ENCODE peak calls at places on chromosomes 5 and 9, in six cellular contexts. Q, V, L, G, O and U are unnamed samples.

GRCh38 chr5:93078082-93079038 is 502.7 kb downstream of the NR2F1-AS1 start:
- DNase-seq in V (peak), Q (peak), L (peak), G (no peak), O (peak), U (peak)

GRCh38 chr5:121325930-121326329 is 525.8 kb upstream of the FTMT start:
- DNase-seq in G (no peak), O (no peak), V (no peak), L (no peak), Q (no peak), U (no peak)

GRCh38 chr5:151812757-151813309 is 41.1 kb downstream of the G3BP1 start:
- DNase-seq in V (peak), G (no peak), Q (no peak), O (no peak), L (no peak), U (no peak)

GRCh38 chr5:42250-42649 is 49.7 kb upstream of the PLEKHG4B start:
- DNase-seq in G (no peak), V (peak), L (no peak), O (no peak), Q (no peak), U (no peak)

GRCh38 chr5:153676821-153677220 is 186.4 kb downstream of the GRIA1 start:
- DNase-seq in G (no peak), O (no peak), Q (no peak), V (no peak), L (no peak), U (no peak)

GRCh38 chr5:35618791-35619190 is 1.1 kb downstream of the SPEF2 start:
- DNase-seq in G (no peak), L (no peak), Q (no peak), O (no peak), V (no peak), U (no peak)

GRCh38 chr5:143331956-143332355 is 71.5 kb downstream of the NR3C1 start:
- DNase-seq in G (no peak), Q (no peak), V (no peak), O (no peak), L (no peak), U (no peak)

GRCh38 chr9:96450613-96451544 is 910 bp downstream of the HABP4 start:
- DNase-seq in Q (peak), V (peak), L (no peak), G (peak), O (no peak), U (peak)

GRCh38 chr5:124342586-124342985 is 403.9 kb downstream of the ZNF608 start:
- DNase-seq in V (peak), Q (no peak), O (no peak), G (no peak), L (no peak), U (no peak)

GRCh38 chr9:135456436-135457104 is 23.0 kb upstream of the PPP1R26 start:
- DNase-seq in O (no peak), G (no peak), L (no peak), V (no peak), Q (no peak), U (no peak)

GRCh38 chr5:129591508-129592160 is 131.5 kb downstream of the ADAMTS19 start:
- DNase-seq in L (no peak), G (no peak), V (no peak), Q (no peak), O (no peak), U (no peak)

GRCh38 chr5:146109379-146109778 is 4.0 kb upstream of the PLAC8L1 start:
- DNase-seq in V (no peak), L (no peak), O (no peak), G (no peak), Q (no peak), U (no peak)

GRCh38 chr9:137753192-137753765 is 124.3 kb upstream of the CACNA1B start:
- DNase-seq in V (no peak), Q (no peak), L (no peak), G (no peak), O (no peak), U (no peak)

GRCh38 chr5:173454381-173454763 is 126.2 kb upstream of the STC2 start:
- DNase-seq in G (no peak), V (peak), L (no peak), O (no peak), Q (no peak), U (no peak)

GRCh38 chr5:10536931-10537579 is 26.8 kb upstream of the ANKRD33B start:
- DNase-seq in L (no peak), O (no peak), G (no peak), Q (no peak), V (no peak), U (peak)

GRCh38 chr5:164319161-164319560 is 813.7 kb downstream of the MAT2B start:
- DNase-seq in L (no peak), G (no peak), O (no peak), Q (no peak), V (no peak), U (no peak)

GRCh38 chr5:82405166-82405565 is 127.0 kb upstream of the RPS23 start:
- DNase-seq in V (peak), O (no peak), Q (no peak), G (no peak), L (no peak), U (no peak)

GRCh38 chr9:130343445-130343918 is 77.9 kb downstream of the HMCN2 start:
- DNase-seq in O (no peak), V (no peak), Q (no peak), L (no peak), G (no peak), U (peak)

GRCh38 chr5:40464461-40464860 is 215.3 kb upstream of the PTGER4 start:
- DNase-seq in O (no peak), G (no peak), V (peak), L (no peak), Q (no peak), U (no peak)

GRCh38 chr9:4442806-4443205 is 47.5 kb upstream of the SLC1A1 start:
- DNase-seq in V (no peak), G (no peak), L (no peak), Q (no peak), O (no peak), U (no peak)

GRCh38 chr5:13427859-13428557 is 516.5 kb downstream of the DNAH5 start:
- DNase-seq in V (no peak), O (no peak), G (no peak), Q (no peak), L (no peak), U (no peak)

GRCh38 chr5:115702025-115702424 is 76.2 kb upstream of the TMED7 start:
- DNase-seq in L (no peak), Q (no peak), V (no peak), G (no peak), O (no peak), U (no peak)

GRCh38 chr5:35884789-35885172 is 28.1 kb downstream of the IL7R start:
- DNase-seq in Q (no peak), O (no peak), L (no peak), G (no peak), V (no peak), U (no peak)

GRCh38 chr9:127874301-127875216 is 2.9 kb downstream of the AK1 start:
- DNase-seq in L (no peak), Q (peak), O (no peak), G (no peak), V (no peak), U (no peak)

GRCh38 chr5:160602744-160603143 is 181.1 kb downstream of the PTTG1 start:
- DNase-seq in Q (no peak), L (no peak), G (no peak), V (no peak), O (no peak), U (no peak)

GRCh38 chr5:130061746-130062145 is 157.5 kb downstream of the CHSY3 start:
- DNase-seq in L (no peak), Q (no peak), G (no peak), V (no peak), O (no peak), U (no peak)

GRCh38 chr9:78023003-78023741 is 8.4 kb downstream of the GNAQ start:
- DNase-seq in G (no peak), V (peak), Q (no peak), O (no peak), L (no peak), U (no peak)

GRCh38 chr9:112489039-112489546 is 2.5 kb downstream of the KIAA1958 start:
- DNase-seq in G (no peak), O (no peak), L (no peak), Q (no peak), V (no peak), U (no peak)

GRCh38 chr5:140556438-140556837 is 835 bp downstream of the SRA1 start:
- DNase-seq in G (no peak), L (no peak), V (peak), O (no peak), Q (no peak), U (no peak)

GRCh38 chr9:136662656-136663310 is at the start of gene EGFL7:
- DNase-seq in Q (peak), L (peak), G (no peak), V (no peak), O (peak), U (no peak)

GRCh38 chr9:91536211-91536691 is 112.6 kb upstream of the NFIL3 start:
- DNase-seq in V (peak), G (no peak), O (no peak), L (no peak), Q (no peak), U (no peak)

GRCh38 chr5:175573493-175574269 is 84.2 kb upstream of the HRH2 start:
- DNase-seq in L (no peak), G (no peak), O (no peak), V (no peak), Q (no peak), U (no peak)

GRCh38 chr5:125750538-125751186 is 672.5 kb upstream of the GRAMD2B start:
- DNase-seq in L (no peak), G (no peak), V (no peak), O (no peak), Q (no peak), U (no peak)

GRCh38 chr9:35712762-35713400 is 19.1 kb downstream of the TLN1 start:
- DNase-seq in V (no peak), O (no peak), L (no peak), G (no peak), Q (no peak), U (peak)

GRCh38 chr5:1884638-1885475 is 2.1 kb upstream of the IRX4 start:
- DNase-seq in L (no peak), G (no peak), V (no peak), O (no peak), Q (peak), U (peak)

GRCh38 chr5:65938256-65938655 is 11.9 kb downstream of the ERBIN start:
- DNase-seq in L (no peak), G (no peak), O (no peak), V (no peak), Q (no peak), U (no peak)

GRCh38 chr5:3153226-3153858 is 401.9 kb upstream of the IRX2 start:
- DNase-seq in V (no peak), G (no peak), O (no peak), Q (no peak), L (no peak), U (no peak)

DNA sequence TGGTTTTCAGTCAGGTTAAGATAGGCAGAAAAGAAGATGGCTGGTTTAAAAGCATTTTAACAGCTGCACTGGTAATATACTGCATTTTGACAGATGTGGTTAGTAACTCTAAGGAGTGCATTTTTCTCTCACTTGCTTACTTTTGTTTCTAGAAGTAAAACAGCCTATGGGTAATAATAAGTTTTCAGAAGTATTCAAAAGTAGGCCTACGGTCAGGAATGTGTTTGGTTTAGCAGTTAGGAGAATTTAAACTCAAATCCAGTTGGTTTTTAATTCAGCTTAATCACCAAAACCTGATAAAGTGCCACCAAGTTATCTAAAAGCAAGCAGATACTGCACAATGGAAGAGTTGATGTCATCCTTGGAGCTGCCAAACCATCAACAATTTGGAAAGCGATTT is 160.3 kb downstream of the ARSB start:
- DNase-seq in L (no peak), G (no peak), V (peak), Q (no peak), O (no peak), U (no peak)
- H3K4me3 ChIP-seq in L (no peak), G (no peak), V (no peak), Q (no peak), O (no peak), U (no peak)

GRCh38 chr5:39178171-39178570 is 41.2 kb downstream of the FYB1 start:
- DNase-seq in Q (no peak), V (peak), G (no peak), O (no peak), L (no peak), U (no peak)
- H3K27ac ChIP-seq in Q (no peak), V (no peak), G (peak), O (no peak), L (no peak), U (no peak)

GRCh38 chr9:37033753-37034319 is at the start of gene PAX5:
- DNase-seq in G (no peak), L (no peak), Q (no peak), O (no peak), V (no peak), U (no peak)
- H3K4me3 ChIP-seq in G (no peak), L (no peak), Q (peak), O (no peak), V (no peak), U (no peak)

GRCh38 chr5:71697967-71698366 is 21.1 kb upstream of the CARTPT start:
- DNase-seq in V (no peak), Q (peak), O (no peak), L (no peak), G (no peak), U (no peak)
- H3K27ac ChIP-seq in V (no peak), Q (no peak), O (no peak), L (no peak), G (no peak), U (no peak)

DNA sequence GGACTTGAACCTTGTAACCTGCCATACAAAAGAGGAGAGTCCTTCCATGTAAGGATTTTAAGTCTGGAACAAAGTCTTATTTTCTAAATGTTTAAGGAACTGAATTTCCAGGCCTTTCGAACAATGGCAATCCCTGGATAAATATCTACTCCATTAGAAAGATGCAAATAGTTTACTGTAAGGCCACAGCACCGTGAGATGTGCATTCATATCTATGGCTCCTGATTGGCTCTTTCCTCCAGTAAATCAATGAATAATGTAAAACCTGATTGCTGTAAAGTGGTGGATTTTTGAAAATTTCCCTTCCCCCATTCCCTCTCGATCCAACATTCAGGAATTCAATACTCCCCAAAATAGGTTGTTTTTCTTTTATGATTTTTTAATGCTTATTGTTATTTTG is 211.6 kb downstream of the MEF2C start:
- DNase-seq in G (no peak), Q (no peak), L (no peak), V (no peak), O (no peak), U (no peak)
- H3K4me3 ChIP-seq in G (no peak), Q (peak), L (no peak), V (no peak), O (no peak), U (no peak)

DNA sequence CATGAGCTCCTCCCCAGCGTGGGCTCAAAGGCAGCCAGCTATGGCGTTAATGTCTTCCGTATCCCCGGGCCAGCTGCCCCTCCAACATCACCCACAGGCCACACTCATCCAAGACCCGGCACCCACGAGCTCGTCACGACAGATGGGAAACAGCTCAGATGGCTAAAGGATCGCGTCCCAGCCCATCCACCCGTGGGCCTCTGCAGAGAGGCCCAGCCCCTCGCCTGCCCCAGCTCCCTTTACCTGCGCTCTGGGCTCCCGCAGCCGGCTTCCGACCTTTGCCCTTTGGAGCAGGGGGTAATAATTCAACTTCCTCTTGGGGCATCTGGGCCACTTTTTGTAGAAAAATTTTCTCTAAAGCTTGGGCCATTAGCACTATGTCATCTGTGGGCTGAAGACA is 16.5 kb downstream of the BRD3 start:
- DNase-seq in L (no peak), O (no peak), Q (no peak), V (no peak), G (no peak), U (peak)
- H3K27ac ChIP-seq in L (no peak), O (no peak), Q (no peak), V (no peak), G (no peak), U (no peak)

GRCh38 chr5:181205735-181206401 is 872 bp upstream of the TRIM7 start:
- DNase-seq in G (no peak), L (no peak), O (no peak), V (peak), Q (no peak), U (no peak)
- H3K4me3 ChIP-seq in G (peak), L (peak), O (no peak), V (peak), Q (peak), U (peak)

DNA sequence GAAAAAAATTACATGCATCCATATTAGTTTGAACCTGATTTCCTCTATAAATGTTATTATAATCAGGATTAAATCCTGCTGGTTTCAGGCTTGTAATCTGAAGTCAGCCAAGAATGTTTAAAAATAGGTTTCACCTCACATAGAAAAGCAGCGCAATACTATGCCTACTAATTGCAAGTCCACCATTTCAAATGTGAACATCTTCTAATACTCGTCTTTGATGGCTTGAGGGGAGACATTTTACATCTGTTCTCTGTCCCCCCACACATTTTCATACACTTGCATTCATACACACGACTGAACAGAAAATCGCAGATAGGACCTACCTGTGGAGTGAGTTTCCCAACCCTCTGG is 41.8 kb downstream of the FREM1 start:
- DNase-seq in V (no peak), G (no peak), Q (no peak), O (no peak), L (no peak), U (no peak)
- H3K27ac ChIP-seq in V (no peak), G (no peak), Q (no peak), O (no peak), L (no peak), U (no peak)